ENCODE peak calls at places on chromosomes 11 and 22, in six cellular contexts. C is fibroblast of mammary gland, W is EH, F is SHP77, D is T-helper 1 cell, Q is Daoy. P is an unnamed sample.

GRCh38 chr11:105449100-105449734 is 160.7 kb upstream of the GRIA4 start:
- DNase-seq in C (no peak), F (no peak), W (no peak), Q (no peak), D (no peak), P (no peak)

GRCh38 chr11:73513707-73514106 is 84.2 kb downstream of the FAM168A start:
- DNase-seq in D (no peak), F (no peak), Q (no peak), C (no peak), W (no peak), P (no peak)

GRCh38 chr11:75815345-75815983 is 454 bp downstream of the UVRAG start:
- DNase-seq in W (peak), C (peak), Q (peak), F (peak), D (peak), P (peak)

GRCh38 chr22:42878561-42879305 is 21.7 kb upstream of the ARFGAP3 start:
- DNase-seq in F (no peak), D (no peak), Q (no peak), C (no peak), W (no peak), P (no peak)

GRCh38 chr11:36333897-36334296 is 37.8 kb downstream of the PRR5L start:
- DNase-seq in Q (peak), F (no peak), W (peak), D (no peak), C (peak), P (peak)

GRCh38 chr11:84396521-84396920 is 1110.4 kb upstream of the CCDC90B start:
- DNase-seq in D (no peak), W (no peak), Q (no peak), C (peak), F (no peak), P (no peak)

GRCh38 chr11:8068605-8069221 is 12.3 kb upstream of the TUB start:
- DNase-seq in C (peak), W (peak), D (no peak), F (no peak), Q (peak), P (peak)

GRCh38 chr11:121931748-121932352 is 184.2 kb downstream of the BLID start:
- DNase-seq in W (peak), F (no peak), Q (no peak), C (peak), D (no peak), P (no peak)

GRCh38 chr11:70637949-70638598 is 239.7 kb downstream of the CTTN start:
- DNase-seq in W (no peak), Q (no peak), F (no peak), D (no peak), C (no peak), P (no peak)

GRCh38 chr11:45771194-45771941 is 33.6 kb upstream of the SLC35C1 start:
- DNase-seq in C (peak), Q (peak), D (peak), W (peak), F (peak), P (peak)

GRCh38 chr11:16956538-16957153 is 57.6 kb downstream of the PLEKHA7 start:
- DNase-seq in F (no peak), C (no peak), Q (no peak), D (no peak), W (no peak), P (no peak)

GRCh38 chr11:85965202-85965601 is 103.7 kb downstream of the PICALM start:
- DNase-seq in C (peak), W (peak), F (no peak), D (no peak), Q (no peak), P (no peak)

GRCh38 chr11:14812776-14813175 is 79.3 kb downstream of the CYP2R1 start:
- DNase-seq in D (no peak), F (no peak), C (no peak), Q (no peak), W (no peak), P (no peak)

GRCh38 chr22:20750461-20751184 is 23.3 kb upstream of the SERPIND1 start:
- DNase-seq in D (no peak), W (peak), C (peak), F (peak), Q (peak), P (peak)

GRCh38 chr22:27045103-27045940 is 387.9 kb downstream of the MIAT start:
- DNase-seq in W (peak), D (no peak), F (no peak), C (peak), Q (peak), P (peak)

GRCh38 chr22:44831885-44832284 is 79.5 kb downstream of the ARHGAP8 start:
- DNase-seq in C (no peak), Q (no peak), D (no peak), W (no peak), F (no peak), P (no peak)

GRCh38 chr11:34235189-34235588 is 122.6 kb downstream of the ABTB2 start:
- DNase-seq in D (no peak), W (no peak), Q (no peak), C (no peak), F (no peak), P (no peak)

GRCh38 chr11:81658722-81659121 is 1074.9 kb downstream of the FAM181B start:
- DNase-seq in Q (no peak), F (peak), C (peak), D (no peak), W (no peak), P (no peak)

GRCh38 chr11:128029219-128029722 is 558.1 kb downstream of the ETS1 start:
- DNase-seq in D (no peak), F (no peak), C (peak), W (peak), Q (no peak), P (no peak)